ENCODE peak calls at places on chromosome 4, in ten cellular contexts. B, F, R, G, T, E, K, X, I and L are unnamed samples.

GRCh38 chr4:152266831-152267480 is 268.9 kb downstream of the FBXW7 start:
- DNase-seq in B (no peak), F (no peak), R (no peak), G (no peak), T (no peak), E (no peak), K (no peak), X (no peak), I (no peak), L (no peak)

GRCh38 chr4:98659741-98660507 is 1.5 kb upstream of the TSPAN5 start:
- DNase-seq in B (no peak), F (no peak), R (peak; percentile 71), G (no peak), T (peak; percentile 33), E (peak; percentile 61), K (no peak), X (no peak), I (no peak), L (no peak)

GRCh38 chr4:41154814-41155177 is 59.5 kb downstream of the APBB2 start:
- DNase-seq in B (no peak), F (no peak), R (peak; percentile 65), G (no peak), T (no peak), E (no peak), K (no peak), X (no peak), I (no peak), L (no peak)

GRCh38 chr4:184396001-184396400 is 78.3 kb downstream of the IRF2 start:
- DNase-seq in B (no peak), F (no peak), R (no peak), G (no peak), T (no peak), E (no peak), K (no peak), X (no peak), I (peak; percentile 58), L (no peak)

GRCh38 chr4:110614981-110615365 is 7.9 kb downstream of the PITX2 start:
- DNase-seq in B (no peak), F (no peak), R (no peak), G (no peak), T (no peak), E (no peak), K (no peak), X (no peak), I (no peak), L (no peak)

GRCh38 chr4:176193898-176194297 is 1.5 kb downstream of the SPATA4 start:
- DNase-seq in B (peak; percentile 49), F (no peak), R (peak; percentile 86), G (peak; percentile 69), T (peak; percentile 57), E (peak; percentile 64), K (no peak), X (no peak), I (no peak), L (no peak)

GRCh38 chr4:168318266-168318895 is at the start of gene DDX60:
- DNase-seq in B (peak; percentile 71), F (peak; percentile 74), R (peak; percentile 73), G (peak; percentile 17), T (peak; percentile 81), E (peak; percentile 65), K (peak; percentile 84), X (peak; percentile 86), I (peak; percentile 57), L (peak; percentile 51)

GRCh38 chr4:111464251-111465045 is 680.8 kb upstream of the FAM241A start:
- DNase-seq in B (no peak), F (no peak), R (no peak), G (no peak), T (peak; percentile 16), E (no peak), K (no peak), X (no peak), I (no peak), L (no peak)

GRCh38 chr4:24971192-24971591 is 58.4 kb upstream of the CCDC149 start:
- DNase-seq in B (no peak), F (no peak), R (no peak), G (no peak), T (no peak), E (no peak), K (no peak), X (no peak), I (no peak), L (no peak)

GRCh38 chr4:81827568-81828202 is 356.0 kb upstream of the RASGEF1B start:
- DNase-seq in B (no peak), F (no peak), R (no peak), G (no peak), T (no peak), E (no peak), K (no peak), X (no peak), I (no peak), L (no peak)

GRCh38 chr4:182695842-182696241 is 221.3 kb downstream of the DCTD start:
- DNase-seq in B (no peak), F (no peak), R (peak; percentile 33), G (no peak), T (no peak), E (no peak), K (no peak), X (no peak), I (no peak), L (no peak)

GRCh38 chr4:160835789-160836188 is 1328.0 kb downstream of the FSTL5 start:
- DNase-seq in B (no peak), F (no peak), R (peak; percentile 14), G (no peak), T (no peak), E (no peak), K (no peak), X (no peak), I (no peak), L (no peak)

GRCh38 chr4:184957451-184958115 is 60.7 kb upstream of the HELT start:
- DNase-seq in B (no peak), F (no peak), R (no peak), G (no peak), T (no peak), E (no peak), K (no peak), X (no peak), I (no peak), L (no peak)

GRCh38 chr4:5381981-5382441 is 326.3 kb downstream of the EVC2 start:
- DNase-seq in B (peak; percentile 85), F (no peak), R (peak; percentile 59), G (peak; percentile 64), T (no peak), E (peak; percentile 20), K (no peak), X (no peak), I (no peak), L (no peak)

GRCh38 chr4:64230709-64231310 is 178.4 kb downstream of the TECRL start:
- DNase-seq in B (no peak), F (no peak), R (peak; percentile 12), G (no peak), T (peak; percentile 6), E (no peak), K (no peak), X (no peak), I (no peak), L (no peak)

GRCh38 chr4:187685247-187685646 is 310.3 kb upstream of the ZFP42 start:
- DNase-seq in B (no peak), F (no peak), R (no peak), G (no peak), T (no peak), E (no peak), K (no peak), X (no peak), I (no peak), L (no peak)

GRCh38 chr4:184416913-184417734 is 57.2 kb downstream of the IRF2 start:
- DNase-seq in B (no peak), F (peak; percentile 17), R (no peak), G (no peak), T (peak; percentile 45), E (peak; percentile 48), K (no peak), X (peak; percentile 33), I (peak; percentile 65), L (no peak)

GRCh38 chr4:140308366-140309123 is 64.9 kb upstream of the SCOC start:
- DNase-seq in B (peak; percentile 98), F (no peak), R (peak; percentile 96), G (no peak), T (peak; percentile 98), E (peak; percentile 77), K (peak; percentile 75), X (no peak), I (peak; percentile 88), L (no peak)

GRCh38 chr4:128725405-128725804 is 84.1 kb upstream of the JADE1 start:
- DNase-seq in B (no peak), F (no peak), R (no peak), G (no peak), T (no peak), E (no peak), K (no peak), X (no peak), I (no peak), L (no peak)

GRCh38 chr4:32140636-32141035 is 1420.5 kb downstream of the PCDH7 start:
- DNase-seq in B (peak; percentile 82), F (no peak), R (peak; percentile 97), G (no peak), T (peak; percentile 89), E (peak; percentile 42), K (no peak), X (no peak), I (peak; percentile 96), L (no peak)